ENCODE peak calls at places on chromosomes 12 and 14, in seven cellular contexts. G is stimulated activated CD8-positive, alpha-beta memory T cell treated with anti-CD3 and anti-CD28 coated beads, Interleukin-2, amount 100 ng/mL, for 1 hour; I is dermis microvascular lymphatic vessel endothelial cell; X is choroid plexus epithelial cell; P is naive B cell; H is HL-60; D is activated CD8-positive, alpha-beta memory T cell treated with anti-CD3 and anti-CD28 coated beads, Interleukin-2, amount 50 U/mL, for 48 hours. J is an unnamed sample.

GRCh38 chr14:103356151-103356766 is 22.2 kb downstream of the EIF5 start:
- DNase-seq in P (no peak), G (no peak), X (peak; percentile 29), H (no peak), D (no peak), I (no peak), J (no peak)

GRCh38 chr14:23302290-23303225 is at the start of gene PPP1R3E:
- DNase-seq in D (peak; percentile 92), X (peak; percentile 61), H (peak; percentile 65), I (no peak), P (peak; percentile 86), G (peak; percentile 78), J (peak; percentile 88)

GRCh38 chr14:91364524-91365270 is 52.9 kb downstream of the CCDC88C start:
- DNase-seq in H (no peak), D (no peak), I (no peak), X (no peak), P (no peak), G (no peak), J (no peak)

GRCh38 chr14:54652188-54652889 is 85.4 kb downstream of the SAMD4A start:
- DNase-seq in I (peak; percentile 92), P (no peak), H (no peak), X (peak; percentile 100), G (no peak), D (no peak), J (peak; percentile 96)

GRCh38 chr12:123393747-123394146 is 9.8 kb downstream of the KMT5A start:
- DNase-seq in D (no peak), I (no peak), H (no peak), G (no peak), X (no peak), P (no peak), J (no peak)

GRCh38 chr12:65955418-65955817 is 131.1 kb downstream of the HMGA2 start:
- DNase-seq in G (no peak), X (no peak), D (no peak), P (no peak), H (no peak), I (no peak), J (no peak)

GRCh38 chr12:70648831-70649230 is 11.6 kb upstream of the PTPRB start:
- DNase-seq in D (no peak), P (no peak), H (no peak), X (peak; percentile 87), G (no peak), I (peak; percentile 83), J (no peak)

GRCh38 chr14:90514015-90514398 is 117.2 kb downstream of the CALM1 start:
- DNase-seq in D (no peak), I (no peak), G (no peak), P (no peak), X (no peak), H (no peak), J (no peak)

GRCh38 chr12:78271546-78271945 is 440.9 kb downstream of the NAV3 start:
- DNase-seq in D (no peak), H (no peak), G (no peak), I (no peak), P (no peak), X (peak; percentile 25), J (no peak)

GRCh38 chr12:61860439-61860838 is 399.8 kb upstream of the USP15 start:
- DNase-seq in H (no peak), D (no peak), I (no peak), G (no peak), P (no peak), X (peak; percentile 6), J (no peak)

GRCh38 chr14:100535287-100536131 is 51.7 kb downstream of the BEGAIN start:
- DNase-seq in H (no peak), I (no peak), X (no peak), D (peak; percentile 49), G (no peak), P (no peak), J (peak; percentile 44)

GRCh38 chr12:88805286-88805685 is 225.0 kb upstream of the KITLG start:
- DNase-seq in D (no peak), H (no peak), X (no peak), G (no peak), I (no peak), P (no peak), J (no peak)

GRCh38 chr12:7917392-7918267 is 18.4 kb downstream of the SLC2A3 start:
- DNase-seq in X (no peak), P (no peak), G (no peak), I (no peak), H (no peak), D (no peak), J (peak; percentile 70)

GRCh38 chr12:51028811-51029146 is 2.6 kb upstream of the SLC11A2 start:
- DNase-seq in X (no peak), P (no peak), D (no peak), H (no peak), G (no peak), I (no peak), J (no peak)

GRCh38 chr12:108594323-108594903 is 3.5 kb downstream of the TMEM119 start:
- DNase-seq in I (no peak), D (no peak), H (no peak), G (no peak), X (no peak), P (no peak), J (no peak)

GRCh38 chr14:49849213-49849847 is 3.3 kb downstream of the NEMF start:
- DNase-seq in I (no peak), G (no peak), D (no peak), H (no peak), P (no peak), X (no peak), J (no peak)

GRCh38 chr12:26204612-26205289 is 9.4 kb downstream of the SSPN start:
- DNase-seq in G (no peak), X (peak; percentile 23), I (no peak), H (no peak), P (no peak), D (no peak), J (no peak)

GRCh38 chr12:58592817-58593216 is 327.5 kb downstream of the LRIG3 start:
- DNase-seq in I (no peak), P (no peak), H (no peak), D (no peak), X (peak; percentile 19), G (no peak), J (no peak)

GRCh38 chr12:67735868-67736267 is 87.3 kb downstream of the DYRK2 start:
- DNase-seq in X (no peak), P (no peak), I (no peak), G (no peak), D (no peak), H (no peak), J (peak; percentile 48)

GRCh38 chr12:2395352-2395977 is 342.7 kb downstream of the CACNA1C start:
- DNase-seq in D (peak; percentile 68), G (no peak), H (peak; percentile 49), X (peak; percentile 59), I (peak; percentile 12), P (no peak), J (peak; percentile 87)

J was measured in islet precursor cell.